ENCODE peak calls at places on chromosomes 1 and 21, in nine cellular contexts. Z is upper lobe of left lung, S is sigmoid colon, H is transverse colon, L is esophagus muscularis mucosa, A is breast epithelium, P is suprapubic skin, D is H1, F is spleen. J is an unnamed sample.

GRCh38 chr1:43564617-43565348 is 34.1 kb downstream of the PTPRF start:
- DNase-seq in Z (no peak), S (no peak), H (no peak), L (no peak), A (no peak), P (no peak), D (no peak), F (no peak), J (no peak)

GRCh38 chr1:40651138-40651857 is 14.2 kb downstream of the RIMS3 start:
- DNase-seq in Z (no peak), S (no peak), H (peak; percentile 75), L (no peak), A (no peak), P (no peak), D (no peak), F (peak; percentile 25), J (no peak)

GRCh38 chr1:208179850-208180416 is 64.3 kb downstream of the PLXNA2 start:
- DNase-seq in Z (no peak), S (no peak), H (no peak), L (no peak), A (no peak), P (no peak), D (no peak), F (no peak), J (no peak)

GRCh38 chr21:37074195-37074510 is 1.1 kb downstream of the TTC3 start:
- DNase-seq in Z (peak; percentile 29), S (no peak), H (no peak), L (no peak), A (no peak), P (no peak), D (no peak), F (no peak), J (no peak)

GRCh38 chr1:203307690-203308126 is 2.4 kb downstream of the BTG2 start:
- DNase-seq in Z (no peak), S (no peak), H (peak; percentile 26), L (no peak), A (no peak), P (no peak), D (no peak), F (no peak), J (no peak)

GRCh38 chr21:31909153-31909771 is 36.4 kb downstream of the HUNK start:
- DNase-seq in Z (no peak), S (no peak), H (no peak), L (no peak), A (no peak), P (no peak), D (no peak), F (no peak), J (no peak)

GRCh38 chr21:38807987-38808386 is 2.3 kb downstream of the ETS2 start:
- DNase-seq in Z (peak; percentile 47), S (no peak), H (peak; percentile 41), L (no peak), A (no peak), P (no peak), D (no peak), F (no peak), J (no peak)

GRCh38 chr1:173050865-173051264 is at the start of gene TNFSF18:
- DNase-seq in Z (no peak), S (no peak), H (no peak), L (no peak), A (no peak), P (no peak), D (no peak), F (no peak), J (no peak)

GRCh38 chr1:58251415-58252073 is 295.0 kb downstream of the OMA1 start:
- DNase-seq in Z (no peak), S (no peak), H (no peak), L (no peak), A (no peak), P (no peak), D (no peak), F (no peak), J (no peak)

GRCh38 chr1:64242895-64243756 is 39.7 kb downstream of the UBE2U start:
- DNase-seq in Z (no peak), S (no peak), H (no peak), L (no peak), A (no peak), P (no peak), D (no peak), F (no peak), J (no peak)

GRCh38 chr21:44911384-44912157 is 9.1 kb downstream of the ITGB2 start:
- DNase-seq in Z (peak; percentile 81), S (peak; percentile 88), H (peak; percentile 90), L (no peak), A (peak; percentile 86), P (no peak), D (no peak), F (peak; percentile 93), J (no peak)

DNA sequence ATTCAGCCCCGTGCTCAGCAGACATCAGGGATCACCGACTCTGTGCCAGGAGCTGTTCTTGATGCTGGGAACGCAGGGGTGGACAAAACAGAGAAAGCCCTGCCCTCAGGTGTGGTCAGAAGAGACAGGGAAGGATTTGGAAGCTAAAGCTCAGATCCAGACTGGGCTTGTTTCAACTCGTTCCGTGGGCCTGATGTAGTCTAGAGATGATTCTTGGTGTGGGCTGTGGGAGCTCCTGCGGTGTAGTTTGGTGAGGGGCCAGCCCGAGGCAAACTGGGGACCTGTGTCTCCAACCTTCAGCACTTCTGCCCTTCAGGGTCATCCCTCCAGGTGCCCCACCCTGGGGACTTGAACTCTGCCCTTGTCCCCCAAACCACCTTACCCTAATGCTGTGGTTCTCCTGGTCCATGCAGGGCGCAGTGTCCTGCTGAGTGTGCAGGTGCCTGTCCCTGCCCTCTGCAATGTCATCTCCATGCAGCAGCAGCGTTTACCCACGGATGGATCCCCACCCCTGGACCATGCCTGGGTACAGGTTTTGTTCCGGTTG is 17.3 kb upstream of the ABCG1 start:
- DNase-seq in Z (no peak), S (no peak), H (no peak), L (no peak), A (no peak), P (no peak), D (no peak), F (no peak), J (peak; percentile 74)
- H3K27ac ChIP-seq in Z (no peak overlapping the region), S (no peak overlapping the region), H (no peak overlapping the region), L (no peak overlapping the region), A (no peak overlapping the region), P (no peak overlapping the region), D (no peak overlapping the region), F (no peak overlapping the region), J (no peak overlapping the region)

DNA sequence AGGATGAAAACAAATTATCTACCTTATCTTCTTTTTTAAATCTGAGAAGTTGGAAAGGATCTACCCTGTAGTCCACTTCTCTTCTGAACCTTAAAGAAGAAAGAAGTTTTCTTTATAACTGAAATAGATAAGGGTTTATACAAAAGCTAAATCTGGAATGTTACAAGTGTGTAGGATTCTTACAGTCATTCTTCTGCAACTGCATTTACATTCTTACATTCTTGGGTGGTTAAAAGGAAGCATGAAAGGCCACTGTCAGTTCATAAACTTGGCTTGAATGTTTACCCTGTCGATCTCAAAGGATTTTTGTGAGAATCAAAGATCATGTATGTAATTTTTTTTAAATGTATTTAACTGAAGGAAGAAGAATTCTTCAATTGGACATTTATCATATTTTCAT is 142.1 kb upstream of the BRINP3 start:
- DNase-seq in Z (no peak), S (no peak), H (no peak), L (no peak), A (no peak), P (no peak), D (no peak), F (no peak), J (no peak)
- TF ChIP-seq POLR2A in Z (no peak), S (no peak), H (no peak), L (no peak), A (no peak), P (no peak), D (no peak), F (no peak), J (no peak)

GRCh38 chr1:223761416-223761815 is 49.1 kb downstream of the CAPN2 start:
- DNase-seq in Z (no peak), S (peak; percentile 4), H (no peak), L (no peak), A (no peak), P (no peak), D (no peak), F (peak; percentile 10), J (no peak)
- TF ChIP-seq POLR2AphosphoS5 in Z (no peak), S (no peak), H (no peak), L (no peak), A (no peak), P (no peak), D (no peak), F (no peak), J (no peak)

DNA sequence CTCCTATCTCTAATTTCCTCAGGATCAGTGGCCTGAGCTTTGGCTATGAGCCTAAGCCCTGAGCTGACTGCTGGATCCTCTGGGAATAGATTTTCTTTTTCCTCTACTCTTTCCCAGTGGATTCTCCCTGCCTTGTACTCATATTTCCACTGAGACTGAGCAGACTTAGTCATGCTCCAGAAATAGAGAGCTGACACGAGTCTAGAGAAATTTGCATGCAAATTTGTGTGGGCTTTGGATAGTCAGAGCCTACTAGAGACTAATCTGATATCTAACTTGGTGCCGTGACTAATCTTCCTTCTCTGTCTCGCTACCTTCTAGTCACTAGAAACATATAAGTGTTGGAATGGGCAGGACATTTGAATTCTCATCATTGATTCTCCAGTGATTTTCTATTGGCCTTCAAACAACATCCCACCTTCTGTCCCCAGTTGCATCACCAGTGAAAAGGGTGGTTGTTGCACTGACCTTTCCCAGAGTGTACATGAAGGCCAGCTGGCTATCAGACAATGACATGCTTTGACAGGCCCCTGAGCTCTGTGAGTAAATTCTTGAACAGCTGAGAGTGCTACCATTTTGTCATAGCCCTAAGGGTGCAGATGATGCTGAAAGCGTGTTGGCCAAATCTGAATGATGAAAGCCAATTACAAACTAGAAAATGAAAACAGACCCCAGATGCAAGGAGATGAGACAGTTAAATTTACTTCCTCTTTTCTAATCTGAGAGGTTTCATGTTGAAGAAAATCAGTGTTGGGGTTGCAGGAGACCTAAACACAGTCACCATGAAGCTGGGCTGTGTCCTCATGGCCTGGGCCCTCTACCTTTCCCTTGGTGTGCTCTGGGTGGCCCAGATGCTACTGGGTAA is at the start of gene FCRLA:
- DNase-seq in Z (no peak), S (no peak), H (no peak), L (no peak), A (no peak), P (no peak), D (no peak), F (no peak), J (no peak)
- H3K27ac ChIP-seq in Z (no peak within 1 kb of the TSS), S (no peak within 1 kb of the TSS), H (no peak within 1 kb of the TSS), L (no peak within 1 kb of the TSS), A (no peak within 1 kb of the TSS), P (no peak within 1 kb of the TSS), D (no peak within 1 kb of the TSS), F (peak within 1 kb of the TSS; percentile 67), J (no peak within 1 kb of the TSS)

GRCh38 chr1:71080782-71081696 is at the start of gene ZRANB2:
- DNase-seq in Z (peak; percentile 89), S (peak; percentile 89), H (peak; percentile 93), L (peak; percentile 96), A (peak; percentile 87), P (peak; percentile 91), D (peak; percentile 79), F (peak; percentile 95), J (peak; percentile 91)
- TF ChIP-seq POLR2A in Z (peak; percentile 68), S (peak; percentile 61), H (peak; percentile 84), L (no peak), A (peak; percentile 64), P (no peak), D (peak; percentile 77), F (no peak), J (peak; percentile 62)

GRCh38 chr1:231808990-231809389 is 182.4 kb downstream of the DISC1 start:
- DNase-seq in Z (peak; percentile 56), S (no peak), H (no peak), L (no peak), A (no peak), P (peak; percentile 72), D (no peak), F (no peak), J (no peak)
- TF ChIP-seq POLR2AphosphoS5 in Z (peak; percentile 49), S (no peak), H (no peak), L (no peak), A (no peak), P (no peak), D (no peak), F (no peak), J (no peak)

GRCh38 chr1:24104854-24105253 is 7.1 kb downstream of the MYOM3 start:
- DNase-seq in Z (no peak), S (no peak), H (no peak), L (no peak), A (no peak), P (no peak), D (no peak), F (no peak), J (no peak)
- H3K27ac ChIP-seq in Z (no peak overlapping the region), S (no peak overlapping the region), H (no peak overlapping the region), L (no peak overlapping the region), A (no peak overlapping the region), P (peak overlapping the region; percentile 71), D (no peak overlapping the region), F (no peak overlapping the region), J (no peak overlapping the region)